ENCODE peak calls at places on chromosomes 5 and 9, in seven cellular contexts. U, Q, T, D, L, J and O are unnamed samples.

GRCh38 chr9:71743217-71743705 is 25.1 kb downstream of the CEMIP2 start:
- DNase-seq in L (no peak), Q (no peak), U (no peak), T (no peak), D (peak), J (peak), O (no peak)

GRCh38 chr5:149416977-149417713 is 38.1 kb upstream of the IL17B start:
- DNase-seq in Q (no peak), J (peak), T (no peak), L (no peak), D (no peak), U (no peak), O (no peak)

GRCh38 chr9:103761466-103761865 is 332.6 kb upstream of the SMC2 start:
- DNase-seq in U (no peak), Q (no peak), D (no peak), J (no peak), L (no peak), T (no peak), O (no peak)

GRCh38 chr5:126481243-126481642 is 58.0 kb downstream of the GRAMD2B start:
- DNase-seq in L (no peak), D (no peak), U (no peak), T (no peak), J (peak), Q (no peak), O (no peak)

GRCh38 chr5:72523960-72524582 is 16.9 kb upstream of the ZNF366 start:
- DNase-seq in J (peak), T (no peak), U (peak), L (peak), D (peak), Q (peak), O (peak)

GRCh38 chr5:72608297-72608696 is 101.1 kb upstream of the ZNF366 start:
- DNase-seq in D (no peak), T (no peak), L (peak), Q (no peak), J (no peak), U (no peak), O (no peak)

GRCh38 chr5:180785794-180786221 is 16.8 kb downstream of the MGAT1 start:
- DNase-seq in L (no peak), U (no peak), Q (peak), D (peak), J (peak), T (peak), O (no peak)

GRCh38 chr9:72971411-72971810 is 18.6 kb upstream of the ALDH1A1 start:
- DNase-seq in D (no peak), T (no peak), U (no peak), L (no peak), J (no peak), Q (no peak), O (no peak)

GRCh38 chr5:115463985-115464384 is 80.6 kb downstream of the FEM1C start:
- DNase-seq in T (no peak), U (no peak), Q (no peak), D (no peak), J (no peak), L (no peak), O (no peak)

GRCh38 chr9:21576331-21577189 is 94.4 kb upstream of the IFNE start:
- DNase-seq in Q (no peak), J (peak), T (no peak), L (peak), D (no peak), U (no peak), O (no peak)

GRCh38 chr5:81749562-81750307 is 1.2 kb downstream of the SSBP2 start:
- DNase-seq in T (peak), Q (no peak), D (no peak), L (peak), U (peak), J (peak), O (peak)

GRCh38 chr5:65861830-65862241 is 64.5 kb upstream of the ERBIN start:
- DNase-seq in Q (peak), T (no peak), D (peak), U (no peak), J (peak), L (no peak), O (no peak)

GRCh38 chr5:139407517-139407916 is 3.6 kb upstream of the SPATA24 start:
- DNase-seq in D (no peak), T (no peak), U (no peak), Q (no peak), J (no peak), L (no peak), O (peak)

GRCh38 chr9:20753761-20754160 is 69.7 kb downstream of the FOCAD start:
- DNase-seq in L (no peak), U (no peak), T (no peak), Q (no peak), J (peak), D (no peak), O (no peak)

GRCh38 chr9:124239249-124240073 is 18.3 kb upstream of the NEK6 start:
- DNase-seq in T (no peak), D (no peak), L (no peak), J (no peak), U (no peak), Q (no peak), O (no peak)

GRCh38 chr9:125409637-125410521 is 148.3 kb downstream of the GAPVD1 start:
- DNase-seq in D (peak), U (no peak), L (no peak), T (no peak), J (peak), Q (no peak), O (peak)